ENCODE peak calls at places on chromosomes 16 and 17, in ten cellular contexts. W is activated CD4-positive, CD25-positive, alpha-beta regulatory T cell; U is NCI-H345; M is myocyte; A is Right ventricle myocardium inferior; E is HT-29; Z is heart right ventricle; O is ACHN; V is stimulated activated CD4-positive, alpha-beta T cell treated with anti-CD3 and anti-CD28 coated beads, Interleukin-4, amount 100 ng/mL, for 4 hours; X is RWPE1. P is an unnamed sample.

GRCh38 chr16:31131841-31132271 is 3.7 kb downstream of the PRSS8 start:
- DNase-seq in X (no peak), M (no peak), W (no peak), U (no peak), O (peak; percentile 60), V (no peak), A (no peak), Z (no peak), E (no peak), P (no peak)

GRCh38 chr17:8031950-8032349 is 6.9 kb upstream of the ALOX15B start:
- DNase-seq in A (no peak), U (no peak), Z (no peak), X (no peak), W (no peak), M (no peak), O (no peak), E (no peak), V (no peak), P (no peak)

GRCh38 chr16:19843371-19843770 is 41.3 kb downstream of the GPRC5B start:
- DNase-seq in U (no peak), O (no peak), M (no peak), E (no peak), W (no peak), X (no peak), V (no peak), Z (no peak), A (no peak), P (no peak)

GRCh38 chr17:5715478-5715877 is 131.2 kb upstream of the NLRP1 start:
- DNase-seq in U (no peak), X (no peak), M (no peak), E (no peak), Z (no peak), V (no peak), O (no peak), W (no peak), A (no peak), P (no peak)

GRCh38 chr16:31277659-31278260 is 18.0 kb downstream of the ITGAM start:
- DNase-seq in U (no peak), X (no peak), Z (no peak), E (no peak), W (no peak), O (no peak), A (no peak), M (no peak), V (no peak), P (no peak)

GRCh38 chr16:51951668-51952298 is 595.2 kb downstream of the TOX3 start:
- DNase-seq in A (no peak), M (no peak), U (peak; percentile 6), O (no peak), Z (no peak), W (no peak), X (no peak), V (no peak), E (no peak), P (no peak)

GRCh38 chr16:81261049-81261648 is 22.7 kb downstream of the BCO1 start:
- DNase-seq in M (no peak), W (no peak), O (peak; percentile 37), V (peak; percentile 6), E (peak; percentile 60), A (no peak), X (no peak), Z (no peak), U (no peak), P (no peak)

GRCh38 chr16:88764913-88765349 is 20.1 kb downstream of the PIEZO1 start:
- DNase-seq in X (peak; percentile 84), M (no peak), U (no peak), O (no peak), V (no peak), A (no peak), W (no peak), E (peak; percentile 80), Z (no peak), P (no peak)

GRCh38 chr17:67557921-67558320 is 159.8 kb upstream of the NOL11 start:
- DNase-seq in M (no peak), A (no peak), V (no peak), U (no peak), W (no peak), O (no peak), Z (no peak), E (no peak), X (no peak), P (no peak)

GRCh38 chr16:9816644-9817043 is 365.6 kb downstream of the GRIN2A start:
- DNase-seq in V (no peak), X (no peak), E (no peak), M (no peak), U (no peak), A (no peak), W (no peak), O (no peak), Z (no peak), P (no peak)

GRCh38 chr16:321532-321931 is 31.0 kb downstream of the AXIN1 start:
- DNase-seq in E (no peak), U (no peak), Z (no peak), A (peak; percentile 15), X (no peak), W (no peak), O (no peak), V (no peak), M (no peak), P (no peak)

GRCh38 chr16:87384162-87384999 is 805 bp upstream of the FBXO31 start:
- DNase-seq in M (no peak), X (peak; percentile 26), Z (peak; percentile 67), U (peak; percentile 63), A (peak; percentile 86), W (no peak), E (peak; percentile 42), V (no peak), O (no peak), P (no peak)

GRCh38 chr17:28528329-28529011 is 22.3 kb downstream of the FOXN1 start:
- DNase-seq in A (no peak), U (no peak), O (no peak), W (no peak), E (no peak), M (no peak), Z (no peak), X (peak; percentile 49), V (no peak), P (no peak)

GRCh38 chr16:66474750-66475199 is 47.7 kb downstream of the BEAN1 start:
- DNase-seq in W (peak; percentile 10), X (no peak), Z (no peak), V (peak; percentile 14), O (no peak), U (peak; percentile 80), A (no peak), E (peak; percentile 9), M (peak; percentile 96), P (no peak)